ENCODE peak calls at places on chromosomes 13 and 19, in four cellular contexts. One of them, this sample, is unnamed.

GRCh38 chr13:32136716-32137115 is 105.1 kb downstream of the FRY start:
- DNase-seq in GM12878: no peak
- DNase-seq in SK-N-SH: no peak
- DNase-seq in HepG2: no peak
- DNase-seq in this sample: no peak

GRCh38 chr13:113490496-113491417 is at the start of gene DCUN1D2:
- DNase-seq in SK-N-SH: peak; percentile 99
- DNase-seq in GM12878: peak; percentile 55
- DNase-seq in HepG2: peak; percentile 84
- DNase-seq in this sample: peak; percentile 65

GRCh38 chr13:101529419-101529818 is 76.9 kb downstream of the ITGBL1 start:
- DNase-seq in SK-N-SH: no peak
- DNase-seq in HepG2: no peak
- DNase-seq in GM12878: no peak
- DNase-seq in this sample: no peak

GRCh38 chr13:73844986-73845385 is 289.2 kb downstream of the KLF12 start:
- DNase-seq in SK-N-SH: no peak
- DNase-seq in HepG2: no peak
- DNase-seq in GM12878: no peak
- DNase-seq in this sample: no peak

GRCh38 chr13:29577135-29578051 is 18.1 kb downstream of the SLC7A1 start:
- DNase-seq in SK-N-SH: no peak
- DNase-seq in HepG2: no peak
- DNase-seq in GM12878: no peak
- DNase-seq in this sample: no peak

GRCh38 chr19:10766681-10767201 is 48.9 kb downstream of the DNM2 start:
- DNase-seq in SK-N-SH: peak; percentile 81
- DNase-seq in HepG2: no peak
- DNase-seq in GM12878: no peak
- DNase-seq in this sample: no peak

GRCh38 chr13:32639502-32640105 is 53.4 kb downstream of the PDS5B start:
- DNase-seq in HepG2: peak; percentile 50
- DNase-seq in SK-N-SH: peak; percentile 33
- DNase-seq in GM12878: peak; percentile 15
- DNase-seq in this sample: no peak

GRCh38 chr19:49916839-49917733 is 11.9 kb upstream of the ATF5 start:
- DNase-seq in HepG2: no peak
- DNase-seq in GM12878: no peak
- DNase-seq in SK-N-SH: no peak
- DNase-seq in this sample: no peak

GRCh38 chr19:57302020-57302465 is 18.2 kb upstream of the ZNF543 start:
- DNase-seq in HepG2: no peak
- DNase-seq in GM12878: no peak
- DNase-seq in SK-N-SH: no peak
- DNase-seq in this sample: no peak

GRCh38 chr19:12484011-12484370 is 625 bp downstream of the ZNF709 start:
- DNase-seq in GM12878: no peak
- DNase-seq in SK-N-SH: no peak
- DNase-seq in HepG2: no peak
- DNase-seq in this sample: no peak

GRCh38 chr13:39773833-39774232 is 118.4 kb downstream of the COG6 start:
- DNase-seq in HepG2: no peak
- DNase-seq in GM12878: no peak
- DNase-seq in SK-N-SH: no peak
- DNase-seq in this sample: no peak

GRCh38 chr13:27599845-27600553 is 20.3 kb downstream of the LNX2 start:
- DNase-seq in HepG2: peak; percentile 67
- DNase-seq in SK-N-SH: peak; percentile 17
- DNase-seq in GM12878: no peak
- DNase-seq in this sample: no peak

GRCh38 chr13:73440296-73440895 is 381.6 kb downstream of the KLF5 start:
- DNase-seq in GM12878: no peak
- DNase-seq in SK-N-SH: no peak
- DNase-seq in HepG2: no peak
- DNase-seq in this sample: no peak

GRCh38 chr19:29815231-29815630 is 3.4 kb downstream of the CCNE1 start:
- DNase-seq in GM12878: peak; percentile 70
- DNase-seq in HepG2: no peak
- DNase-seq in SK-N-SH: no peak
- DNase-seq in this sample: no peak

GRCh38 chr19:51098366-51099069 is 9.7 kb downstream of the CTU1 start:
- DNase-seq in HepG2: no peak
- DNase-seq in GM12878: no peak
- DNase-seq in SK-N-SH: no peak
- DNase-seq in this sample: no peak

GRCh38 chr13:41909524-41909923 is 51.4 kb downstream of the VWA8 start:
- DNase-seq in GM12878: no peak
- DNase-seq in HepG2: no peak
- DNase-seq in SK-N-SH: no peak
- DNase-seq in this sample: no peak

GRCh38 chr13:89969996-89970709 is 1377.3 kb upstream of the MIR17HG start:
- DNase-seq in GM12878: no peak
- DNase-seq in HepG2: no peak
- DNase-seq in SK-N-SH: no peak
- DNase-seq in this sample: no peak

GRCh38 chr19:7506385-7507328 is 9.2 kb upstream of the ZNF358 start:
- DNase-seq in GM12878: no peak
- DNase-seq in SK-N-SH: peak; percentile 81
- DNase-seq in HepG2: peak; percentile 52
- DNase-seq in this sample: peak; percentile 98

GRCh38 chr13:78601886-78602560 is 1.3 kb downstream of the POU4F1 start:
- DNase-seq in GM12878: no peak
- DNase-seq in HepG2: no peak
- DNase-seq in SK-N-SH: peak; percentile 54
- DNase-seq in this sample: no peak

GRCh38 chr13:26469602-26470001 is 87.9 kb upstream of the WASF3 start:
- DNase-seq in GM12878: no peak
- DNase-seq in HepG2: no peak
- DNase-seq in SK-N-SH: no peak
- DNase-seq in this sample: no peak

GRCh38 chr13:50299546-50300249 is 284.5 kb downstream of the KCNRG start:
- DNase-seq in SK-N-SH: no peak
- DNase-seq in GM12878: no peak
- DNase-seq in HepG2: no peak
- DNase-seq in this sample: no peak

GRCh38 chr19:55258476-55258827 is 365 bp downstream of the PPP6R1 start:
- DNase-seq in HepG2: no peak
- DNase-seq in GM12878: no peak
- DNase-seq in SK-N-SH: peak; percentile 87
- DNase-seq in this sample: no peak

GRCh38 chr19:19259741-19260140 is 13.4 kb downstream of the TM6SF2 start:
- DNase-seq in HepG2: peak; percentile 38
- DNase-seq in SK-N-SH: peak; percentile 80
- DNase-seq in GM12878: no peak
- DNase-seq in this sample: peak; percentile 64

GRCh38 chr19:35115538-35115951 is at the start of gene FXYD3:
- DNase-seq in SK-N-SH: no peak
- DNase-seq in GM12878: no peak
- DNase-seq in HepG2: no peak
- DNase-seq in this sample: no peak

GRCh38 chr19:28264556-28264955 is 948.4 kb downstream of the UQCRFS1 start:
- DNase-seq in GM12878: no peak
- DNase-seq in HepG2: no peak
- DNase-seq in SK-N-SH: no peak
- DNase-seq in this sample: no peak

GRCh38 chr19:58356236-58356970 is 3.1 kb upstream of the A1BG start:
- DNase-seq in GM12878: no peak
- DNase-seq in HepG2: no peak
- DNase-seq in SK-N-SH: no peak
- DNase-seq in this sample: no peak

GRCh38 chr13:74145249-74145970 is 11.2 kb upstream of the KLF12 start:
- DNase-seq in SK-N-SH: peak; percentile 70
- DNase-seq in GM12878: no peak
- DNase-seq in HepG2: no peak
- DNase-seq in this sample: no peak

GRCh38 chr13:20901668-20902437 is 693 bp downstream of the XPO4 start:
- DNase-seq in GM12878: no peak
- DNase-seq in SK-N-SH: peak; percentile 47
- DNase-seq in HepG2: peak; percentile 54
- DNase-seq in this sample: no peak

DNA sequence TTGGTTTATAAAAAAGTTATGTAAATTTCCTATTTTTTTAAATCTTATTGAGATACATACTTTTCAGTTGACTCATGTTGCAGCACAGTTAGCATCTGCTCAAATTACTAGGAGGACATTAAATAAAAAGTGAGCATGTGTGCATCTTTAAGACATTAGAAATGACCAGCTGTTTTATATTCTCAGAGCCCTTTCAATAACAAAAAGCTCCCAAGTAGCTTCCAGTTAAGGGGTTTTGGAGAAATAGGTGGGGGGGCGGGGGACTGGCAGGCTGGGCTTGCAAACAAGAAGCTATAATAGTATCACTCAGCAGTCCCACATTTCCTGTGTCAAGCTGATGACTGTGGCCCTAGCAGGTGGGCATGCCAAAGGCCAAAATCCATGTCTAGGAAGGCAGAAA is 1713.1 kb upstream of the SLC10A2 start:
- DNase-seq in GM12878: no peak
- DNase-seq in HepG2: no peak
- DNase-seq in SK-N-SH: no peak
- DNase-seq in this sample: no peak
- TF ChIP-seq TCF12 in GM12878: no peak
- TF ChIP-seq TCF12 in HepG2: no peak
- TF ChIP-seq TCF12 in SK-N-SH: no peak
- TF ChIP-seq TCF12 in this sample: no peak

GRCh38 chr13:30895773-30896172 is 10.3 kb upstream of the MEDAG start:
- DNase-seq in GM12878: no peak
- DNase-seq in SK-N-SH: no peak
- DNase-seq in HepG2: no peak
- DNase-seq in this sample: no peak
- TF ChIP-seq TCF12 in GM12878: no peak
- TF ChIP-seq TCF12 in SK-N-SH: peak; percentile 9
- TF ChIP-seq TCF12 in HepG2: no peak
- TF ChIP-seq TCF12 in this sample: no peak

GRCh38 chr19:41402010-41402409 is 4.4 kb downstream of the BCKDHA start:
- DNase-seq in SK-N-SH: no peak
- DNase-seq in GM12878: no peak
- DNase-seq in HepG2: no peak
- DNase-seq in this sample: no peak
- TF ChIP-seq TCF12 in SK-N-SH: no peak
- TF ChIP-seq TCF12 in GM12878: no peak
- TF ChIP-seq TCF12 in HepG2: no peak
- TF ChIP-seq TCF12 in this sample: no peak

GRCh38 chr19:46118136-46118535 is 6.4 kb downstream of the IGFL3 start:
- DNase-seq in HepG2: no peak
- DNase-seq in SK-N-SH: no peak
- DNase-seq in GM12878: no peak
- DNase-seq in this sample: no peak

GRCh38 chr19:46116121-46116520 is 8.4 kb downstream of the IGFL3 start:
- DNase-seq in SK-N-SH: no peak
- DNase-seq in HepG2: no peak
- DNase-seq in GM12878: no peak
- DNase-seq in this sample: no peak

GRCh38 chr19:46113726-46114125 is 10.8 kb downstream of the IGFL3 start:
- DNase-seq in SK-N-SH: no peak
- DNase-seq in GM12878: no peak
- DNase-seq in HepG2: no peak
- DNase-seq in this sample: no peak

GRCh38 chr19:46112527-46112926 is 12.0 kb downstream of the IGFL3 start:
- DNase-seq in SK-N-SH: no peak
- DNase-seq in GM12878: no peak
- DNase-seq in HepG2: no peak
- DNase-seq in this sample: no peak

GRCh38 chr19:46115396-46116109 is 8.9 kb downstream of the IGFL3 start:
- DNase-seq in HepG2: no peak
- DNase-seq in GM12878: peak; percentile 31
- DNase-seq in SK-N-SH: peak; percentile 4
- DNase-seq in this sample: no peak
- TF ChIP-seq TCF12 in HepG2: no peak
- TF ChIP-seq TCF12 in GM12878: no peak
- TF ChIP-seq TCF12 in SK-N-SH: peak; percentile 54
- TF ChIP-seq TCF12 in this sample: no peak

GRCh38 chr13:111791131-111791530 is 275.8 kb upstream of the SOX1 start:
- DNase-seq in HepG2: no peak
- DNase-seq in GM12878: no peak
- DNase-seq in SK-N-SH: no peak
- DNase-seq in this sample: no peak
- TF ChIP-seq TCF12 in HepG2: no peak
- TF ChIP-seq TCF12 in GM12878: no peak
- TF ChIP-seq TCF12 in SK-N-SH: no peak
- TF ChIP-seq TCF12 in this sample: no peak

This sample was measured in H1.